ENCODE peak calls at places on chromosomes 1 and 21, in ten cellular contexts. R is pancreas, K is A549, A is left lung, D is nephron progenitor cell, W is gastrocnemius medialis, E is kidney epithelial cell, L is neural progenitor cell, Q is left ventricle myocardium inferior, N is hepatocyte. G is an unnamed sample.
A peak's percentile ranks its signal among the peaks of the same experiment; 100 is the strongest.

GRCh38 chr1:15684042-15684461 is at the start of gene PLEKHM2:
- DNase-seq in E (no peak), L (peak; percentile 77), Q (peak; percentile 58), N (peak; percentile 81), W (peak; percentile 37), R (peak; percentile 39), K (no peak), A (peak; percentile 48), D (peak; percentile 53), G (peak; percentile 54)

GRCh38 chr1:174219606-174220370 is 60.5 kb downstream of the RABGAP1L start:
- DNase-seq in E (no peak), N (no peak), R (no peak), Q (no peak), L (no peak), K (no peak), A (no peak), D (no peak), W (no peak), G (no peak)

GRCh38 chr1:228286505-228287417 is 78.9 kb downstream of the OBSCN start:
- DNase-seq in Q (peak; percentile 13), K (no peak), N (no peak), R (no peak), L (no peak), E (no peak), D (no peak), W (peak; percentile 18), A (peak; percentile 28), G (no peak)

GRCh38 chr21:39712976-39713375 is 32.0 kb upstream of the IGSF5 start:
- DNase-seq in R (peak; percentile 20), E (no peak), K (peak; percentile 9), Q (no peak), N (no peak), A (no peak), W (no peak), L (peak; percentile 47), D (no peak), G (no peak)

GRCh38 chr1:152386940-152387339 is 27.1 kb downstream of the CRNN start:
- DNase-seq in E (no peak), R (no peak), N (no peak), Q (no peak), K (no peak), L (no peak), W (no peak), A (no peak), D (no peak), G (no peak)

GRCh38 chr1:87127131-87127530 is 201.5 kb upstream of the LMO4 start:
- DNase-seq in Q (no peak), W (no peak), L (no peak), K (no peak), A (no peak), E (no peak), R (no peak), N (no peak), D (no peak), G (no peak)

GRCh38 chr1:41268154-41268770 is 26.2 kb upstream of the SCMH1 start:
- DNase-seq in L (peak; percentile 87), N (peak; percentile 87), Q (peak; percentile 66), R (peak; percentile 86), K (peak; percentile 64), A (peak; percentile 77), W (peak; percentile 71), D (peak; percentile 89), E (peak; percentile 55), G (peak; percentile 88)

GRCh38 chr21:17513214-17514123 is 626 bp downstream of the CXADR start:
- DNase-seq in E (no peak), N (peak; percentile 60), R (peak; percentile 52), K (peak; percentile 21), W (no peak), Q (no peak), D (peak; percentile 62), A (peak; percentile 38), L (peak; percentile 71), G (peak; percentile 37)

GRCh38 chr1:214404154-214404553 is 123.2 kb downstream of the SMYD2 start:
- DNase-seq in L (no peak), R (no peak), Q (no peak), W (no peak), K (no peak), N (no peak), A (no peak), D (no peak), E (peak; percentile 80), G (no peak)

GRCh38 chr1:111270781-111271463 is 19.7 kb upstream of the CHIA start:
- DNase-seq in A (no peak), R (no peak), N (no peak), W (no peak), D (no peak), L (no peak), E (no peak), K (no peak), Q (no peak), G (no peak)

GRCh38 chr1:93636712-93637111 is 44.9 kb downstream of the BCAR3 start:
- DNase-seq in E (no peak), N (no peak), Q (no peak), W (no peak), A (no peak), K (no peak), R (no peak), L (peak; percentile 33), D (no peak), G (no peak)

GRCh38 chr1:151476083-151476482 is 16.8 kb upstream of the POGZ start:
- DNase-seq in L (no peak), R (no peak), A (no peak), E (no peak), W (no peak), K (no peak), Q (no peak), D (no peak), N (no peak), G (no peak)

GRCh38 chr1:212514782-212515181 is 82.1 kb downstream of the NENF start:
- DNase-seq in R (no peak), Q (no peak), N (peak; percentile 53), L (peak; percentile 52), D (peak; percentile 35), W (no peak), A (no peak), E (no peak), K (no peak), G (peak; percentile 25)
- TF ChIP-seq CTCF in R (no peak), Q (no peak), N (no peak), L (no peak), D (no peak), W (no peak), A (no peak), E (no peak), K (no peak), G (no peak)

GRCh38 chr1:53553734-53554509 is 94.7 kb downstream of the DMRTB1 start:
- DNase-seq in L (no peak), W (peak; percentile 2), Q (peak; percentile 5), R (no peak), K (no peak), D (peak; percentile 0), A (peak; percentile 12), N (no peak), E (no peak), G (no peak)
- TF ChIP-seq CTCF in L (no peak), W (no peak), Q (no peak), R (no peak), K (no peak), D (no peak), A (no peak), N (no peak), E (no peak), G (no peak)

GRCh38 chr1:203325418-203326091 is 20.2 kb downstream of the BTG2 start:
- DNase-seq in E (no peak), W (peak; percentile 53), Q (peak; percentile 83), D (no peak), N (peak; percentile 51), A (peak; percentile 76), R (no peak), K (no peak), L (peak; percentile 84), G (no peak)

GRCh38 chr1:203326830-203327683 is 21.7 kb downstream of the BTG2 start:
- DNase-seq in A (peak; percentile 96), W (peak; percentile 87), E (peak; percentile 51), R (peak; percentile 95), K (peak; percentile 87), L (peak; percentile 97), D (peak; percentile 95), N (peak; percentile 96), Q (peak; percentile 93), G (peak; percentile 94)

GRCh38 chr1:203331224-203331623 is 19.7 kb downstream of the FMOD start:
- DNase-seq in A (peak; percentile 1), N (no peak), W (no peak), R (no peak), L (no peak), K (no peak), D (no peak), Q (no peak), E (no peak), G (no peak)

GRCh38 chr1:203327684-203328457 is 22.6 kb downstream of the BTG2 start:
- DNase-seq in A (peak; percentile 25), D (no peak), E (no peak), Q (peak; percentile 63), L (peak; percentile 93), R (no peak), W (peak; percentile 71), K (peak; percentile 78), N (peak; percentile 75), G (no peak)

DNA sequence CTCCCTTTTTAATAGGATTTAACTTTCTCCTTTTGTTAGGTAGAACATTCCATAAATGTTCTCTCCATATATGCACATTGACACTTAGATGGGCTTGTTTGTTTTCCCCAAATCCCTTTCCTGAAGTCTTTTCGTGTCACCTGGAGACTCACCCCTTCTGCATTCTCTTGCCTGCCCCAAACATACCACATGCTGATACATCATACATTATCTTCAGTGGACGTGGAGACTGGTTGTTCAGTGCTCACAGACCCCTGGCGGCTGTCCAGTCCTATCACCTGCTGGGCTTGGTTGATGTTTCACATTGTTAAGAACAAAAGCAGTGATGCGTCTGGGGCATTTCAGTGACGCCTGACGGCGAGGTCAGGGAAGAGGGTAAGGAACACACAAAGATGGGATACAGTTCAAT is 22.2 kb downstream of the FMOD start:
- DNase-seq in N (peak; percentile 74), A (peak; percentile 41), L (peak; percentile 80), Q (no peak), D (no peak), K (peak; percentile 24), E (peak; percentile 51), W (no peak), R (peak; percentile 67), G (no peak)
- TF ChIP-seq CTCF in N (peak; percentile 11), A (no peak), L (peak; percentile 39), Q (no peak), D (peak; percentile 16), K (no peak), E (peak; percentile 21), W (no peak), R (no peak), G (no peak)

DNA sequence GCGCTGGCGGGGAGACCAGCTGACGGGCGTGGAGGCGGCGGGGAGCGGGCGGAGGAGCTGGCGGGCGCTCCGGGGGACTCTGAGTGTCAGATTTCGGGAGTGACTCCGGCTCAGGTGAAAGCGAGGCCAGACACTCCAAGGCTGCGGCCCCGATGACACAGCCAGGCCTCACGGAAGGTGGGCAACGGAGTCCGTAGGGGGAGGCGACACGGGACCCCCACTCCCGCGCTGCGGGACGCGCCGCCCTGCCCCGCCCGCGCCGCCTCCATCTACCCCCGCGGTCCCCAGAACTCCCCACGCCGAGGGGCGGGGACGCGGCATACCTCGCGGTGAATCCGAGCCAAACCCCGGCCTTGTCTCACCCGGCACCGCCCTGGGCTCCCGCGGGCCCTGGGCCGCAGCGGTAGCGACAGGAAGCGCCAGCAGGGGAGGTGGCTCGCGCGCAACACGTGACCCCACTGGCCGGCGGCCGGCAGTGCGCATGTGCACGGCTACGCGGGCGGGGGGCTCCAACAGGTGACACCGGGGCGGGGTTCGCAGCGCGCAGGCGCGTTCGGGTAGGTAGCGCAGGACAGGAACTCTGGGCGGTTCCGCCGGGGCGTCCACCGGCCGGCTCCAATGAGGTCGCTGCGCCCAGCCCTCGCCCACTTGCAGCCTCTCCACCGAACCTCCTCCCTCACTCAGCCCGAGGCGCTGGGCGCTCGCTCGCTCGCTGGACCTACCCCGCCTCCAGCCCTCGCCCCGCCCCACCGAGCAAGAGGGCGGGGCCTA is at the start of gene CC2D1B:
- DNase-seq in N (peak; percentile 99), D (peak; percentile 100), A (peak; percentile 99), R (peak; percentile 100), L (peak; percentile 99), W (peak; percentile 99), Q (peak; percentile 98), E (peak; percentile 92), K (peak; percentile 97), G (peak; percentile 100)
- TF ChIP-seq CTCF in N (peak; percentile 6), D (no peak), A (peak; percentile 52), R (no peak), L (peak; percentile 11), W (no peak), Q (peak; percentile 47), E (no peak), K (no peak), G (no peak)

G was measured in endothelial cell.